ENCODE peak calls at places on chromosomes 5 and 9, in eight cellular contexts. A is effector memory CD4-positive, alpha-beta T cell; O is A549; K is ovary; W is A673; G is cardiac fibroblast; N is stomach; I is transverse colon. T is an unnamed sample.

GRCh38 chr5:176744584-176744965 is 65.8 kb upstream of the UNC5A start:
- DNase-seq in A (no peak), O (no peak), K (no peak), W (no peak), G (no peak), N (no peak), I (no peak), T (no peak)

GRCh38 chr9:83410701-83411100 is 127.5 kb downstream of the FRMD3 start:
- DNase-seq in A (no peak), O (no peak), K (no peak), W (no peak), G (no peak), N (no peak), I (no peak), T (no peak)

GRCh38 chr5:135886136-135886535 is 9.5 kb downstream of the IL9 start:
- DNase-seq in A (no peak), O (no peak), K (no peak), W (no peak), G (no peak), N (no peak), I (no peak), T (no peak)

GRCh38 chr9:97874617-97875016 is 21.6 kb downstream of the FOXE1 start:
- DNase-seq in A (no peak), O (no peak), K (no peak), W (no peak), G (no peak), N (no peak), I (no peak), T (no peak)

GRCh38 chr9:33186457-33187168 is 19.5 kb upstream of the B4GALT1 start:
- DNase-seq in A (no peak), O (peak), K (no peak), W (no peak), G (peak), N (peak), I (peak), T (no peak)

GRCh38 chr9:131467214-131467935 is 35.3 kb upstream of the POMT1 start:
- DNase-seq in A (no peak), O (no peak), K (no peak), W (no peak), G (no peak), N (no peak), I (no peak), T (no peak)

GRCh38 chr5:139459451-139459934 is 3.0 kb downstream of the ECSCR start:
- DNase-seq in A (no peak), O (no peak), K (no peak), W (no peak), G (no peak), N (peak), I (no peak), T (no peak)

GRCh38 chr9:77807295-77807694 is 159.2 kb upstream of the GNA14 start:
- DNase-seq in A (no peak), O (peak), K (no peak), W (peak), G (peak), N (no peak), I (no peak), T (peak)

GRCh38 chr5:88509403-88509802 is 240.8 kb upstream of the TMEM161B start:
- DNase-seq in A (no peak), O (no peak), K (no peak), W (no peak), G (no peak), N (no peak), I (no peak), T (no peak)

GRCh38 chr5:142486581-142486980 is 161.8 kb upstream of the SPRY4 start:
- DNase-seq in A (no peak), O (peak), K (no peak), W (peak), G (peak), N (no peak), I (no peak), T (no peak)

GRCh38 chr9:102069969-102070368 is 331.5 kb upstream of the GRIN3A start:
- DNase-seq in A (no peak), O (no peak), K (no peak), W (no peak), G (no peak), N (no peak), I (no peak), T (peak)

GRCh38 chr5:111997308-111998159 is 240.5 kb upstream of the NREP start:
- DNase-seq in A (no peak), O (peak), K (no peak), W (no peak), G (peak), N (no peak), I (no peak), T (peak)

GRCh38 chr5:157290156-157290980 is 24.4 kb downstream of the CYFIP2 start:
- DNase-seq in A (no peak), O (peak), K (no peak), W (no peak), G (peak), N (no peak), I (no peak), T (peak)

GRCh38 chr9:123368023-123368422 is 12.0 kb downstream of the CRB2 start:
- DNase-seq in A (no peak), O (no peak), K (no peak), W (no peak), G (no peak), N (no peak), I (no peak), T (no peak)

GRCh38 chr5:39266442-39266841 is 47.1 kb upstream of the FYB1 start:
- DNase-seq in A (no peak), O (peak), K (no peak), W (no peak), G (no peak), N (no peak), I (peak), T (no peak)

GRCh38 chr9:110971705-110972104 is 66.6 kb downstream of the LPAR1 start:
- DNase-seq in A (no peak), O (no peak), K (no peak), W (no peak), G (no peak), N (no peak), I (no peak), T (no peak)

GRCh38 chr5:429453-430188 is 13.4 kb upstream of the EXOC3 start:
- DNase-seq in A (no peak), O (no peak), K (peak), W (peak), G (peak), N (peak), I (peak), T (no peak)

GRCh38 chr9:124286292-124286931 is 28.7 kb downstream of the NEK6 start:
- DNase-seq in A (no peak), O (peak), K (no peak), W (no peak), G (peak), N (peak), I (peak), T (peak)

GRCh38 chr9:35110327-35110758 is 5.3 kb downstream of the ATOSB start:
- DNase-seq in A (no peak), O (peak), K (peak), W (peak), G (peak), N (peak), I (no peak), T (no peak)
- H3K4me3 ChIP-seq in A (no peak), O (peak), K (no peak), W (peak), G (peak), N (peak), I (no peak), T (peak)

DNA sequence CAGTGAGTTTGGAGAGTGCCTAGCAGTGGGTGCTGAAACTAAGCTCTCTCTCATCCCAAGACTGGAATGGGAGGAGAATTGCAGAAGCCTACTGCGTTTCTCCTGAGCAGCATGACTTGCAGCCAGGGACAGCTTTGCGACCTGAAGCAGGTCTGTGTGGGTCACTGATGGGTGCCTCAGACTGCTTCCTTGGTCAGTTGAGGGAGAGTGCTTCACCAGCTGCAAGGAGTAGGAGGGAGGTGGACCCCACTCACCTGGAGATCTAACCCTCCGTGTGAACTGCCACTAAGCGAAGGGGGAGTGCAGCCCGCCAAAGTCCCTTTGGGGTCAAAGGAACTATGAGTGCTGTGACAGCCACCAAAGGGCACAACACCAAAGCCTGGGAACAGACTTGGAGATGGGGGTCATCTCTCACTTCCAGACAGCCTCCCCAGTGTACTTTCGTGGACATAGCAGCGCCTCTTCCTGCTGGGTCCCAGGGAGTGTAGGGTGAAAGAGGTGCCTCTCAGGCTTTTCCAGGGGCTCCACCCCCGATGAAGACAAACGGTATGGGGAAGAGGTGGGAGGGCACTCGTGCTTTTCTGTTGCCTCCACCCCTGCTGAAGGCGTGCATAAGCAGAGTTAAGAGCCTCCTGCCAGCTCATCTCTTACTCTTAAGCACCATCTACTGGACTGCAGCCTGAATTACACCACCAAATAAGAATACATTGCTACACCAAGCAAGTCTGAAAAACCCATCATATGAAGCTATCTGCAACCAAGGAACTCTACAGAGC is 34.3 kb upstream of the MACIR start:
- DNase-seq in A (no peak), O (peak), K (no peak), W (peak), G (peak), N (no peak), I (peak), T (peak)
- H3K4me3 ChIP-seq in A (no peak), O (no peak), K (no peak), W (peak), G (no peak), N (no peak), I (no peak), T (no peak)

DNA sequence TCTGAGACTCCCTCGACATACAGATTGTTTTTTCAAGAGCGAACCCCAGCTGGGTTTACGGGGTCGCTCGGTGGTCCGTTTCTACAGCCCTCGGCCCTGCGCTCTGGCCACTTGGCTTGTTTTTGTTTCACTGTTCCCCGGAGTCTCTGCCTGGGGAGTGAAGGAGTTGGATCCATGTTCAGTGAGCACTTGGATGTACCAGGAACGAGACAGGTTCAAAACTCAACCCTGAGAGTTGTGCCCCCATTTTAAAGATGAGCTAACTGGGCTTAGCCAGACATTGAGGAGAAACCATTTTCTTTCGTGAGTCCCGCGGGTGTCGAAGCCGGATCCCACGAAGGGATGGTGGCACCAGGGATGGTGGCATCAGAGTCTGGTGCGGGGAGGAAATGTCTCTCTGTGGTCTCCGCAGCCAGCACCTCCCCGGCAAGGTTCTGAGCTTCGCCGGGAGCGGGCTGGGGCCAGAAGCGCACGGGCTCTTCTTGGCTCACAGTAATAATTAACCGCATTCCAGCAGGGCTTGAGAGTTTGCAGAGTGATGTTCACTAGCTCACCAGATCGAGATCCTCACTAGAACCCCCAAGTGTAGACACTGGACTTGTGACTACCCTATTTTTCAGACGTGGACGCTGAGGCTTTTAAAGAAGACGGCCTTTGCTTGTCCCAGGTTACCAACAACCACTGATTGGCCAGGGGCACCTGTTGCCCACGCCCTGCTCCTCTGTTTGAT is 1.0 kb downstream of the MSX2 start:
- DNase-seq in A (no peak), O (no peak), K (no peak), W (no peak), G (no peak), N (no peak), I (no peak), T (no peak)
- H3K4me3 ChIP-seq in A (no peak), O (peak), K (peak), W (peak), G (peak), N (peak), I (peak), T (peak)

GRCh38 chr5:171494452-171495121 is 75.1 kb downstream of the FGF18 start:
- DNase-seq in A (no peak), O (peak), K (peak), W (peak), G (peak), N (no peak), I (no peak), T (peak)
- H3K4me3 ChIP-seq in A (no peak), O (no peak), K (no peak), W (no peak), G (no peak), N (peak), I (no peak), T (no peak)

DNA sequence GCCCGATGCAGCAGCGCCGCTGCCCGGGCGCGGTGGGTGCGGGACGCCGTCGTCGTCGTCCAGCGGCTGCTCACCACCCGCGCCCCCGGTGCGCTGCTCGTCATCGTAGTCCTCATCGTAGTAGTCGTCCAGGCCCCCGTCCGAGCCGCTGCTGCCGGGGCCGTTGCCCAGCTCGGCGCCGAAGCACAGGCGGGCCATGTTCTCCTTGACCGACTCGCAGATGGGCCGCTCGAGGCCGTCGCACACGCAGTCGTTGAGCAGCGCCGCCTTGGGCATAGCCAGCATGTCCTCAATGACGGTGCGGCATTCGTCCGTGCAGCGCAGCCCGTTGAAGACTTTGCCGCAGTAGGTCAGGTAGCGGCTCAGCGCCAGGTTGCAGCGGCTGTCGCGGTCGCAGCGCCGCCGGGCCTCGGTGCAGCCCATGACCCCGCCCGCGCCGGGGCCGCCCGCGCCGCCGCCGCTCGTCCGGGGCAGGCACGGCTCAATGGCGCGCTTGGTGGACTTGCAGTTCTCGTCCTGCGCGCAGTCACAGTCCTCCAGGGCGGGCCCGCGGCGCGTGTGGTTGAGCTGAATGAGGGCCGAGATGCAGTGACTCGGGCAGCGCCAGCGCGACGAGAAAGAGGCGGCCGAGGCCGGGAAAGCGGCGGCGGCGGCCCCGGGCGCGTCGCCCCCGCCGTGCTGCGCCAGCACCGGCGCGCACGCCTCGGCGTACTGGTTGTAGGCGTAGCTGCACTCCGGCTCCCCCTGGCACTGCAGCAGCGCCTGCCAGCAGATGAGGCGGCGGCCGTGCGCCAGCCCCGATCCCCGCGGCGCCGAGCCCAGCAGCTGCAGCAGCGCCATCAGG is 1.2 kb downstream of the GAS1 start:
- DNase-seq in A (peak), O (peak), K (peak), W (peak), G (peak), N (peak), I (peak), T (peak)
- H3K4me3 ChIP-seq in A (peak), O (peak), K (peak), W (peak), G (peak), N (peak), I (peak), T (peak)

DNA sequence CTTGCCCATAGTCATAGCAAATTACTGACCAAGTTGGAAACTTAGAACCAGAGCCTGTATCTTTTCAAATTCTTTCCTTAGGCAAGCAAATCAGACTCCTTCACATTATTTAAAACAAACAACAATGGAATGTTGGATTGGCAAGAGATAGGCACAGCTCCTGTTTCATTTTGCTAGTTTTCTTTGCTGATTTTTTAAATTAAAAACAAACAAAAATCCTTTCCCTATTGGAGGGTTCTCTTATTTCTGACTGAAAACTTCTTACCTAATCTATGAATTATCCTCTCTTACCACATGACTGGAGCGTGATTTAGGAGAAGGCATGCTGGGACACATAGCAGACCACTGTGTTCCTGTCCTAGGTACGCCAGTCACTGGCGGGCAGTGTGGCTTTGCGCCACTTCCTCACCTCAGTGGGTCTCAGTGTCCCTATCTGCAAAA is 63.0 kb downstream of the TTC39B start:
- DNase-seq in A (no peak), O (no peak), K (no peak), W (no peak), G (peak), N (no peak), I (no peak), T (no peak)
- H3K4me3 ChIP-seq in A (no peak), O (no peak), K (no peak), W (no peak), G (no peak), N (peak), I (no peak), T (no peak)

GRCh38 chr9:94056442-94056974 is 27.8 kb upstream of the PTPDC1 start:
- DNase-seq in A (no peak), O (no peak), K (no peak), W (peak), G (peak), N (no peak), I (no peak), T (peak)
- H3K4me3 ChIP-seq in A (no peak), O (no peak), K (no peak), W (no peak), G (no peak), N (no peak), I (no peak), T (no peak)

GRCh38 chr9:36316049-36316448 is 57.8 kb upstream of the GNE start:
- DNase-seq in A (no peak), O (no peak), K (no peak), W (no peak), G (no peak), N (no peak), I (no peak), T (no peak)

GRCh38 chr9:36315283-36315682 is 57.0 kb upstream of the GNE start:
- DNase-seq in A (no peak), O (no peak), K (no peak), W (no peak), G (no peak), N (no peak), I (no peak), T (no peak)

GRCh38 chr9:36318212-36318802 is 60.1 kb upstream of the GNE start:
- DNase-seq in A (no peak), O (peak), K (no peak), W (no peak), G (no peak), N (no peak), I (peak), T (no peak)

GRCh38 chr9:36317766-36318165 is 59.5 kb upstream of the GNE start:
- DNase-seq in A (no peak), O (peak), K (no peak), W (no peak), G (no peak), N (peak), I (peak), T (no peak)

GRCh38 chr9:36316629-36317317 is 58.5 kb upstream of the GNE start:
- DNase-seq in A (no peak), O (no peak), K (no peak), W (no peak), G (peak), N (peak), I (peak), T (no peak)
- H3K4me3 ChIP-seq in A (no peak), O (no peak), K (no peak), W (no peak), G (no peak), N (no peak), I (no peak), T (no peak)

DNA sequence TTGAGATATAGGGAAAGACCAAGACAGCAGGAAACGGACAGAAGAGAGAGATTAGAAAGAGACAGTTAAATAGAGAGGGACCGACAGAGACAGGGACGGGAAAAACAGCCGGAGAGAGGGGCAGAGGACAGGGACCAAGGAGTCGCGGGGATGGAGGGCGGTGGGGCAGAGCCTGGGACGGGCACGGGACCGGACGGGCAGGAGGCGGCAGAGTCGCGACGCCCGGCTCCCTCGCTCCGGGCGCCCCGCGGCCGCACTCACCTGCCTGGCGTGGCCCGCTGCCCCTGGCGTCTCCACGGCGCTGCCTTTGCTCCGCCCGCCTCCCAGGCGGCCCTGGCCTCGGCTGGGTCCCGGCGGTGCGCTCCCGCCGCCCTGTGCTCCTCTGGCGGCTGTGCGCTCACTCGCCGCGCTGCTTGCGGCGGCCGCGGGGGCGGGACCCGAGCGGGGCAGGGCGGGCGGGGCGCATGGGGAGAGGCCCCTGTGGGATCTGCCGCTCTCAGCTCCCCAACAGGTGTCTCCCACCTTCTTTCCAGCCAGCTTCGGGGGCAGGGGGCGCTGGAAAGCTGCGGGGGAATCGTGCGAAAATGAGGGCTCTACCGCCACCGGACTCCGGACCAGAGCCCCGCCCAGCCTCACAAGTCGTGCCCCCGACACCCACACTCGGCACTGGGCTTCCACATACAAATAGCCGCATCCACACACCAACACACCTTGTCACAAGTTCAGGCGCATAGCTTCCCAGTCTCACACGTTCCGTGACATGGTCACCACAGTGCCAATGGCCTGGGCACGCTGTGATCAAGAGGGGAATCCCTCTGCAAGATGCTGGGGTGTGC is at the start of gene ARID3C:
- DNase-seq in A (no peak), O (no peak), K (no peak), W (no peak), G (no peak), N (peak), I (peak), T (no peak)
- H3K4me3 ChIP-seq in A (peak), O (peak), K (peak), W (peak), G (peak), N (peak), I (peak), T (peak)

T was measured in skeletal muscle cell.